ENCODE peak calls at places on chromosomes 5 and 9, in nine cellular contexts. Q is caudate nucleus; B is activated naive CD8-positive, alpha-beta T cell treated with anti-CD3 and anti-CD28 coated beads for 36 hours; K is skeletal muscle cell; Y is nephron progenitor cell; O is stimulated activated CD8-positive, alpha-beta memory T cell treated with anti-CD3 and anti-CD28 coated beads, Interleukin-4, amount 100 ng/mL, for 4 hours; J is substantia nigra; A is BJ; E is globus pallidus. P is an unnamed sample.

GRCh38 chr9:22395585-22396205 is 50.9 kb upstream of the DMRTA1 start:
- DNase-seq in Q (no peak), B (no peak), K (no peak), Y (no peak), O (no peak), J (no peak), A (no peak), E (no peak), P (no peak)

GRCh38 chr5:15421798-15422456 is 78.1 kb upstream of the FBXL7 start:
- DNase-seq in Q (no peak), B (no peak), K (peak; percentile 21), Y (no peak), O (no peak), J (no peak), A (no peak), E (no peak), P (no peak)

GRCh38 chr9:98851730-98852462 is 44.4 kb downstream of the GALNT12 start:
- DNase-seq in Q (no peak), B (peak; percentile 50), K (no peak), Y (no peak), O (no peak), J (no peak), A (no peak), E (no peak), P (no peak)

GRCh38 chr5:78243639-78244038 is 50.9 kb downstream of the AP3B1 start:
- DNase-seq in Q (no peak), B (no peak), K (peak; percentile 7), Y (no peak), O (no peak), J (no peak), A (peak; percentile 50), E (no peak), P (no peak)

GRCh38 chr9:81416476-81417298 is 272.7 kb downstream of the TLE1 start:
- DNase-seq in Q (no peak), B (no peak), K (no peak), Y (no peak), O (no peak), J (no peak), A (peak; percentile 76), E (no peak), P (no peak)

GRCh38 chr9:3708751-3709150 is 182.9 kb upstream of the RFX3 start:
- DNase-seq in Q (no peak), B (no peak), K (no peak), Y (no peak), O (no peak), J (no peak), A (no peak), E (peak; percentile 63), P (no peak)

GRCh38 chr9:20805766-20806165 is 121.7 kb downstream of the FOCAD start:
- DNase-seq in Q (no peak), B (no peak), K (no peak), Y (no peak), O (no peak), J (no peak), A (no peak), E (no peak), P (no peak)

GRCh38 chr9:122360891-122361290 is 9.9 kb upstream of the PTGS1 start:
- DNase-seq in Q (no peak), B (peak; percentile 19), K (no peak), Y (no peak), O (no peak), J (no peak), A (no peak), E (no peak), P (no peak)

P was measured in natural killer cell treated with Interleukin-12 subunit alpha and Interleukin-12 subunit beta and Interleukin-15 and Interleukin-18, amount 100 ng/mL, for 72 hours.